ENCODE peak calls at places on chromosome 19, in seven cellular contexts. E, Q, W, I, F, P and G are unnamed samples.

GRCh38 chr19:8396563-8397203 is 6.5 kb downstream of the RAB11B start:
- DNase-seq in E (no peak), Q (peak; percentile 72), W (no peak), I (peak; percentile 84), F (peak; percentile 49), P (peak; percentile 66), G (peak; percentile 41)

GRCh38 chr19:54352041-54352440 is 12.7 kb downstream of the LAIR1 start:
- DNase-seq in E (no peak), Q (no peak), W (peak; percentile 34), I (peak; percentile 52), F (no peak), P (no peak), G (no peak)

GRCh38 chr19:19385131-19385899 is 20.2 kb upstream of the GATAD2A start:
- DNase-seq in E (peak; percentile 100), Q (peak; percentile 100), W (peak; percentile 100), I (peak; percentile 100), F (peak; percentile 99), P (peak; percentile 100), G (peak; percentile 97)

GRCh38 chr19:41957838-41958366 is 1.2 kb downstream of the RABAC1 start:
- DNase-seq in E (peak; percentile 64), Q (peak; percentile 51), W (no peak), I (peak; percentile 83), F (peak; percentile 59), P (peak; percentile 83), G (peak; percentile 89)

GRCh38 chr19:30880551-30880950 is 468.7 kb downstream of the TSHZ3 start:
- DNase-seq in E (no peak), Q (no peak), W (no peak), I (no peak), F (no peak), P (no peak), G (no peak)

GRCh38 chr19:13366529-13367143 is 139.6 kb downstream of the CACNA1A start:
- DNase-seq in E (peak; percentile 5), Q (no peak), W (no peak), I (peak; percentile 12), F (no peak), P (peak; percentile 58), G (peak; percentile 24)

GRCh38 chr19:11887247-11887617 is 350 bp upstream of the ZNF69 start:
- DNase-seq in E (no peak), Q (no peak), W (no peak), I (no peak), F (no peak), P (no peak), G (no peak)

GRCh38 chr19:17117250-17117789 is 41.7 kb downstream of the MYO9B start:
- DNase-seq in E (no peak), Q (no peak), W (no peak), I (no peak), F (no peak), P (no peak), G (no peak)

GRCh38 chr19:30695171-30695875 is 323.1 kb downstream of the ZNF536 start:
- DNase-seq in E (no peak), Q (no peak), W (no peak), I (no peak), F (no peak), P (no peak), G (no peak)

GRCh38 chr19:9139609-9140158 is 513 bp upstream of the ZNF317 start:
- DNase-seq in E (no peak), Q (no peak), W (no peak), I (no peak), F (no peak), P (peak; percentile 5), G (no peak)

GRCh38 chr19:43774103-43774939 is 6.5 kb downstream of the KCNN4 start:
- DNase-seq in E (no peak), Q (no peak), W (no peak), I (no peak), F (peak; percentile 45), P (peak; percentile 71), G (no peak)

GRCh38 chr19:9597027-9597426 is 12.7 kb upstream of the ZNF121 start:
- DNase-seq in E (no peak), Q (no peak), W (no peak), I (no peak), F (no peak), P (peak; percentile 94), G (peak; percentile 17)

GRCh38 chr19:19997656-19998268 is 41.5 kb downstream of the ZNF682 start:
- DNase-seq in E (peak; percentile 47), Q (peak; percentile 54), W (no peak), I (no peak), F (peak; percentile 15), P (peak; percentile 6), G (no peak)

GRCh38 chr19:34319785-34320184 is 45.2 kb upstream of the GPI start:
- DNase-seq in E (no peak), Q (no peak), W (no peak), I (no peak), F (peak; percentile 28), P (peak; percentile 85), G (no peak)

GRCh38 chr19:48284891-48285290 is 15.0 kb downstream of the ZNF114 start:
- DNase-seq in E (no peak), Q (no peak), W (no peak), I (no peak), F (no peak), P (no peak), G (no peak)

GRCh38 chr19:19457691-19458090 is 52.2 kb downstream of the GATAD2A start:
- DNase-seq in E (no peak), Q (no peak), W (peak; percentile 29), I (no peak), F (no peak), P (no peak), G (no peak)

GRCh38 chr19:21135433-21135832 is 6.4 kb upstream of the ZNF431 start:
- DNase-seq in E (no peak), Q (no peak), W (no peak), I (no peak), F (no peak), P (no peak), G (no peak)

GRCh38 chr19:54364775-54365257 is at the start of gene LAIR1:
- DNase-seq in E (no peak), Q (peak; percentile 78), W (peak; percentile 83), I (peak; percentile 13), F (peak; percentile 18), P (no peak), G (no peak)

GRCh38 chr19:31461814-31462539 is 112.7 kb upstream of the TSHZ3 start:
- DNase-seq in E (no peak), Q (no peak), W (no peak), I (no peak), F (no peak), P (peak; percentile 51), G (no peak)

GRCh38 chr19:47860602-47861297 is 1.7 kb downstream of the TPRX2 start:
- DNase-seq in E (no peak), Q (no peak), W (peak; percentile 37), I (no peak), F (no peak), P (no peak), G (no peak)

GRCh38 chr19:1214299-1214861 is 8.8 kb downstream of the STK11 start:
- DNase-seq in E (no peak), Q (no peak), W (peak; percentile 72), I (no peak), F (no peak), P (no peak), G (no peak)

GRCh38 chr19:35299523-35300339 is 7.8 kb downstream of the MAG start:
- DNase-seq in E (no peak), Q (no peak), W (no peak), I (no peak), F (no peak), P (no peak), G (no peak)

GRCh38 chr19:19600793-19601346 is 17.6 kb downstream of the PBX4 start:
- DNase-seq in E (no peak), Q (no peak), W (no peak), I (no peak), F (no peak), P (no peak), G (no peak)

GRCh38 chr19:48543121-48543710 is 8.8 kb upstream of the SULT2B1 start:
- DNase-seq in E (no peak), Q (no peak), W (peak; percentile 84), I (no peak), F (no peak), P (peak; percentile 73), G (peak; percentile 92)

GRCh38 chr19:17095141-17095919 is 19.8 kb downstream of the MYO9B start:
- DNase-seq in E (no peak), Q (no peak), W (no peak), I (no peak), F (peak; percentile 88), P (peak; percentile 98), G (no peak)

GRCh38 chr19:49749055-49749716 is 13.9 kb downstream of the TSKS start:
- DNase-seq in E (no peak), Q (no peak), W (no peak), I (no peak), F (no peak), P (peak; percentile 44), G (no peak)

GRCh38 chr19:2269244-2270156 is 12.5 kb downstream of the PEAK3 start:
- DNase-seq in E (peak; percentile 75), Q (peak; percentile 100), W (peak; percentile 99), I (peak; percentile 98), F (peak; percentile 98), P (peak; percentile 98), G (peak; percentile 96)
- TF ChIP-seq CTCF in E (no peak), Q (no peak), W (peak; percentile 13), I (peak; percentile 25), F (no peak), P (no peak), G (no peak)

GRCh38 chr19:4224470-4224869 is 4.9 kb upstream of the EBI3 start:
- DNase-seq in E (no peak), Q (no peak), W (no peak), I (no peak), F (no peak), P (no peak), G (no peak)
- TF ChIP-seq CTCF in E (no peak), Q (no peak), W (no peak), I (no peak), F (no peak), P (no peak), G (no peak)

GRCh38 chr19:51593969-51594773 is 23.1 kb downstream of the ZNF175 start:
- DNase-seq in E (peak; percentile 87), Q (peak; percentile 97), W (peak; percentile 99), I (peak; percentile 86), F (peak; percentile 98), P (peak; percentile 97), G (peak; percentile 98)
- TF ChIP-seq CTCF in E (no peak), Q (no peak), W (no peak), I (no peak), F (no peak), P (no peak), G (no peak)

GRCh38 chr19:23402388-23402787 is 7.1 kb upstream of the ZNF91 start:
- DNase-seq in E (no peak), Q (no peak), W (no peak), I (no peak), F (no peak), P (no peak), G (no peak)

GRCh38 chr19:23403024-23403423 is 7.8 kb upstream of the ZNF91 start:
- DNase-seq in E (no peak), Q (no peak), W (no peak), I (no peak), F (no peak), P (no peak), G (no peak)

GRCh38 chr19:23401086-23401485 is 5.8 kb upstream of the ZNF91 start:
- DNase-seq in E (no peak), Q (no peak), W (no peak), I (no peak), F (no peak), P (no peak), G (no peak)

GRCh38 chr19:23404676-23405075 is 9.4 kb upstream of the ZNF91 start:
- DNase-seq in E (no peak), Q (no peak), W (no peak), I (no peak), F (no peak), P (no peak), G (no peak)

GRCh38 chr19:23403581-23404324 is 8.5 kb upstream of the ZNF91 start:
- DNase-seq in E (no peak), Q (no peak), W (no peak), I (no peak), F (no peak), P (no peak), G (no peak)
- TF ChIP-seq CTCF in E (peak; percentile 35), Q (no peak), W (no peak), I (no peak), F (no peak), P (no peak), G (no peak)